ENCODE peak calls at places on chromosomes 12 and 14, in four cellular contexts. One of them, this sample, is unnamed.

GRCh38 chr14:104091061-104091926 is 5.8 kb downstream of the ASPG start:
- DNase-seq in DMS 273 treated with DMSO at 0.1 percent for 48 hours: no peak
- DNase-seq in D721Med: no peak
- DNase-seq in NCI-H2227 treated with DMSO at 0.1 percent for 48 hours: no peak
- DNase-seq in this sample: no peak

GRCh38 chr12:3542911-3543310 is 51.9 kb downstream of the PRMT8 start:
- DNase-seq in DMS 273 treated with DMSO at 0.1 percent for 48 hours: no peak
- DNase-seq in D721Med: no peak
- DNase-seq in NCI-H2227 treated with DMSO at 0.1 percent for 48 hours: no peak
- DNase-seq in this sample: no peak

GRCh38 chr14:24806061-24806678 is 172.2 kb upstream of the GZMB start:
- DNase-seq in DMS 273 treated with DMSO at 0.1 percent for 48 hours: peak; percentile 26
- DNase-seq in D721Med: peak; percentile 18
- DNase-seq in NCI-H2227 treated with DMSO at 0.1 percent for 48 hours: peak; percentile 33
- DNase-seq in this sample: peak; percentile 71

GRCh38 chr12:79591988-79592387 is 98.8 kb downstream of the PAWR start:
- DNase-seq in DMS 273 treated with DMSO at 0.1 percent for 48 hours: no peak
- DNase-seq in D721Med: no peak
- DNase-seq in NCI-H2227 treated with DMSO at 0.1 percent for 48 hours: no peak
- DNase-seq in this sample: no peak

GRCh38 chr14:105532735-105533141 is 6.4 kb downstream of the TMEM121 start:
- DNase-seq in DMS 273 treated with DMSO at 0.1 percent for 48 hours: peak; percentile 10
- DNase-seq in D721Med: no peak
- DNase-seq in NCI-H2227 treated with DMSO at 0.1 percent for 48 hours: no peak
- DNase-seq in this sample: no peak

GRCh38 chr12:95385246-95385645 is 88.7 kb upstream of the METAP2 start:
- DNase-seq in DMS 273 treated with DMSO at 0.1 percent for 48 hours: peak; percentile 25
- DNase-seq in D721Med: no peak
- DNase-seq in NCI-H2227 treated with DMSO at 0.1 percent for 48 hours: no peak
- DNase-seq in this sample: peak; percentile 18

GRCh38 chr14:81323621-81324400 is 76.3 kb downstream of the STON2 start:
- DNase-seq in DMS 273 treated with DMSO at 0.1 percent for 48 hours: peak; percentile 63
- DNase-seq in D721Med: no peak
- DNase-seq in NCI-H2227 treated with DMSO at 0.1 percent for 48 hours: peak; percentile 73
- DNase-seq in this sample: peak; percentile 79

GRCh38 chr14:30077946-30078345 is 150.3 kb upstream of the PRKD1 start:
- DNase-seq in DMS 273 treated with DMSO at 0.1 percent for 48 hours: no peak
- DNase-seq in D721Med: no peak
- DNase-seq in NCI-H2227 treated with DMSO at 0.1 percent for 48 hours: no peak
- DNase-seq in this sample: no peak

GRCh38 chr14:30256627-30257026 is 302.3 kb upstream of the G2E3 start:
- DNase-seq in DMS 273 treated with DMSO at 0.1 percent for 48 hours: no peak
- DNase-seq in D721Med: no peak
- DNase-seq in NCI-H2227 treated with DMSO at 0.1 percent for 48 hours: no peak
- DNase-seq in this sample: no peak